ENCODE peak calls at places on chromosomes 5 and 9, in eight cellular contexts. One of them, this sample, is unnamed.

GRCh38 chr9:82010711-82011110 is 22.1 kb downstream of the SPATA31D1 start:
- DNase-seq in neuronal stem cell: no peak
- DNase-seq in psoas muscle: no peak
- DNase-seq in GM23338: no peak
- DNase-seq in suprapubic skin: no peak
- DNase-seq in cardiac muscle cell: no peak
- DNase-seq in esophagus muscularis mucosa: no peak
- DNase-seq in PC-9: no peak
- DNase-seq in this sample: no peak

GRCh38 chr5:33761139-33761538 is 130.7 kb downstream of the ADAMTS12 start:
- DNase-seq in esophagus muscularis mucosa: no peak
- DNase-seq in suprapubic skin: no peak
- DNase-seq in cardiac muscle cell: no peak
- DNase-seq in GM23338: peak; percentile 64
- DNase-seq in PC-9: peak; percentile 16
- DNase-seq in neuronal stem cell: peak; percentile 9
- DNase-seq in psoas muscle: no peak
- DNase-seq in this sample: no peak

GRCh38 chr5:143662020-143662419 is 149.9 kb upstream of the HMHB1 start:
- DNase-seq in cardiac muscle cell: no peak
- DNase-seq in neuronal stem cell: no peak
- DNase-seq in PC-9: peak; percentile 80
- DNase-seq in GM23338: no peak
- DNase-seq in suprapubic skin: no peak
- DNase-seq in psoas muscle: no peak
- DNase-seq in esophagus muscularis mucosa: no peak
- DNase-seq in this sample: no peak

GRCh38 chr5:59020611-59021285 is 437.9 kb downstream of the RAB3C start:
- DNase-seq in cardiac muscle cell: no peak
- DNase-seq in GM23338: peak; percentile 35
- DNase-seq in psoas muscle: no peak
- DNase-seq in suprapubic skin: no peak
- DNase-seq in PC-9: no peak
- DNase-seq in esophagus muscularis mucosa: no peak
- DNase-seq in neuronal stem cell: no peak
- DNase-seq in this sample: no peak

GRCh38 chr5:103411721-103412120 is 150.9 kb downstream of the NUDT12 start:
- DNase-seq in suprapubic skin: no peak
- DNase-seq in neuronal stem cell: no peak
- DNase-seq in cardiac muscle cell: no peak
- DNase-seq in PC-9: no peak
- DNase-seq in psoas muscle: no peak
- DNase-seq in esophagus muscularis mucosa: no peak
- DNase-seq in GM23338: no peak
- DNase-seq in this sample: no peak

GRCh38 chr5:95111141-95111540 is 173.8 kb downstream of the MCTP1 start:
- DNase-seq in cardiac muscle cell: no peak
- DNase-seq in GM23338: no peak
- DNase-seq in suprapubic skin: no peak
- DNase-seq in esophagus muscularis mucosa: no peak
- DNase-seq in psoas muscle: no peak
- DNase-seq in PC-9: no peak
- DNase-seq in neuronal stem cell: no peak
- DNase-seq in this sample: no peak

GRCh38 chr9:75873707-75874106 is 16.8 kb upstream of the PCSK5 start:
- DNase-seq in suprapubic skin: no peak
- DNase-seq in PC-9: no peak
- DNase-seq in neuronal stem cell: no peak
- DNase-seq in cardiac muscle cell: no peak
- DNase-seq in esophagus muscularis mucosa: no peak
- DNase-seq in psoas muscle: no peak
- DNase-seq in GM23338: no peak
- DNase-seq in this sample: no peak

GRCh38 chr5:35188041-35188457 is 42.2 kb downstream of the PRLR start:
- DNase-seq in suprapubic skin: no peak
- DNase-seq in PC-9: no peak
- DNase-seq in GM23338: peak; percentile 9
- DNase-seq in neuronal stem cell: no peak
- DNase-seq in esophagus muscularis mucosa: no peak
- DNase-seq in cardiac muscle cell: no peak
- DNase-seq in psoas muscle: no peak
- DNase-seq in this sample: no peak

GRCh38 chr5:72141440-72142271 is 34.4 kb downstream of the MAP1B start:
- DNase-seq in cardiac muscle cell: no peak
- DNase-seq in suprapubic skin: no peak
- DNase-seq in psoas muscle: no peak
- DNase-seq in esophagus muscularis mucosa: no peak
- DNase-seq in PC-9: peak; percentile 79
- DNase-seq in neuronal stem cell: no peak
- DNase-seq in GM23338: no peak
- DNase-seq in this sample: no peak

GRCh38 chr9:5854032-5854792 is 21.3 kb upstream of the ERMP1 start:
- DNase-seq in psoas muscle: no peak
- DNase-seq in cardiac muscle cell: no peak
- DNase-seq in esophagus muscularis mucosa: no peak
- DNase-seq in PC-9: no peak
- DNase-seq in GM23338: no peak
- DNase-seq in neuronal stem cell: no peak
- DNase-seq in suprapubic skin: no peak
- DNase-seq in this sample: no peak

GRCh38 chr5:112240011-112240410 is 179.1 kb downstream of the EPB41L4A start:
- DNase-seq in PC-9: peak; percentile 39
- DNase-seq in esophagus muscularis mucosa: no peak
- DNase-seq in neuronal stem cell: no peak
- DNase-seq in cardiac muscle cell: no peak
- DNase-seq in suprapubic skin: no peak
- DNase-seq in psoas muscle: no peak
- DNase-seq in GM23338: peak; percentile 34
- DNase-seq in this sample: no peak

GRCh38 chr5:37869221-37869620 is 29.4 kb upstream of the GDNF start:
- DNase-seq in suprapubic skin: no peak
- DNase-seq in GM23338: no peak
- DNase-seq in esophagus muscularis mucosa: no peak
- DNase-seq in psoas muscle: no peak
- DNase-seq in neuronal stem cell: no peak
- DNase-seq in cardiac muscle cell: no peak
- DNase-seq in PC-9: no peak
- DNase-seq in this sample: no peak

DNA sequence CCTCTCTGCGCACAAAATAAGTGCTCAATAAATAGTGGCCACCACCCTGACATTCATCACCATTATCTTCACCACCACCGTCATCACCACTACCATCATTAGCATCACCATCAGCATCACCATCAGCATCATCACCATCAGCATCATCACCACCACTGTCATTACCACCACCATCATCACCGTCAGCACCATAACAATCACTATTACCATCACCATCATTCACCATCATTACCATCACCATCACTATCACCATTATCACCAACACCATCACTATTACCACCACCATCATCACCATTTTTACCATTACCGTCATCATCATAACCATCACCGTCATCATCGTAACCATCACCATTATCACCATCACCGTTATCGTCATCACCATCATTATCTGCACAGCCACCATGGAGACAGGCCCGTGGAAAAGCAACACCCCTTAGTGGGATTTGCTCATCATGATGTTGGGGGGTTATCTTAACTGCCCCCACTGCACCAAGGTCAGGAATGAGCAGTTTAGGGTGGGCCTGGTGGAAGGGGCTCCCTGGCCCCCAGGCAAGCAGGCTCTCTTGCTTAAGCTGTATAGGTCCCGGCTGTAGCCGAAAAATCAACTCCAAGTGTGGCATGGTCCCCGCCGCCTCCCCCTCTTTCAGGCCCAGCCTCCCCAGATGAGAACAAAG is 18.1 kb downstream of the AKNA start:
- DNase-seq in neuronal stem cell: no peak
- DNase-seq in GM23338: no peak
- DNase-seq in psoas muscle: no peak
- DNase-seq in PC-9: no peak
- DNase-seq in cardiac muscle cell: no peak
- DNase-seq in esophagus muscularis mucosa: no peak
- DNase-seq in suprapubic skin: no peak
- DNase-seq in this sample: no peak
- H3K4me1 ChIP-seq in neuronal stem cell: peaks cover 15% of the 10 kb centered on the region
- H3K4me1 ChIP-seq in GM23338: peaks cover 45% of the 10 kb centered on the region
- H3K4me1 ChIP-seq in psoas muscle: no peaks in the 10 kb centered on the region
- H3K4me1 ChIP-seq in PC-9: peaks cover 23% of the 10 kb centered on the region
- H3K4me1 ChIP-seq in cardiac muscle cell: no peaks in the 10 kb centered on the region
- H3K4me1 ChIP-seq in esophagus muscularis mucosa: peaks cover 25% of the 10 kb centered on the region
- H3K4me1 ChIP-seq in suprapubic skin: peaks cover 25% of the 10 kb centered on the region
- H3K4me1 ChIP-seq in this sample: peaks cover 65% of the 10 kb centered on the region

DNA sequence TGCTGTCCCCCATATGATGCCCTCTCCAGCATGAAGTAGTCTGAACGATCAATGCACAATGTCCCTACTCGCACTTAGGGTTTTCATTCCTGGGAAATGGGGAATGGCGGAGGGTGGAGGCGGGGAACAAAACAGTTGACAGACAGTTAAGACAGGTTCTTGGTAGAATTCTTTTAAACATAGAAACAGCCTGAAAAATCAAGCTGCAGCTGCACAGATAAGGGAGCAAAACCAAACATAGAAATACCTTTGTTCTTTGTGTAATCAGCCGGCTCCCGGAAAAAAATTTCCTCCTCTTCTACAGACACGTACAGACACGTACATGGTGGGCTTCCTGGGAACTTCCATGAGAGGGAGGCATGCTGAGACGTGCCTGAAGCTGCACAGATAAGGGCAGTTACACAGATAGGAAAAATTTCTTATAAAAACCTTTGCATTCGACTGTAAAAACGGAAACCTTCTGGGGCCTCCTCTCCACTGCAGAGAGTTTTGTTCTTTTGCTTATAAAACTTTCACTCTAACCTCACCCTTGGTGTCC is 662.4 kb upstream of the PTPRD start:
- DNase-seq in suprapubic skin: no peak
- DNase-seq in neuronal stem cell: no peak
- DNase-seq in GM23338: no peak
- DNase-seq in cardiac muscle cell: no peak
- DNase-seq in esophagus muscularis mucosa: no peak
- DNase-seq in PC-9: no peak
- DNase-seq in psoas muscle: no peak
- DNase-seq in this sample: no peak
- H3K4me3 ChIP-seq in suprapubic skin: no peak overlapping the region
- H3K4me3 ChIP-seq in neuronal stem cell: no peak overlapping the region
- H3K4me3 ChIP-seq in GM23338: no peak overlapping the region
- H3K4me3 ChIP-seq in cardiac muscle cell: no peak overlapping the region
- H3K4me3 ChIP-seq in esophagus muscularis mucosa: no peak overlapping the region
- H3K4me3 ChIP-seq in PC-9: no peak overlapping the region
- H3K4me3 ChIP-seq in psoas muscle: no peak overlapping the region
- H3K4me3 ChIP-seq in this sample: no peak overlapping the region

GRCh38 chr5:76794871-76795270 is 24.0 kb upstream of the F2RL1 start:
- DNase-seq in psoas muscle: no peak
- DNase-seq in neuronal stem cell: no peak
- DNase-seq in esophagus muscularis mucosa: no peak
- DNase-seq in suprapubic skin: no peak
- DNase-seq in PC-9: peak; percentile 81
- DNase-seq in GM23338: no peak
- DNase-seq in cardiac muscle cell: no peak
- DNase-seq in this sample: no peak
- H3K27ac ChIP-seq in psoas muscle: no peak overlapping the region
- H3K27ac ChIP-seq in neuronal stem cell: no peak overlapping the region
- H3K27ac ChIP-seq in esophagus muscularis mucosa: no peak overlapping the region
- H3K27ac ChIP-seq in suprapubic skin: no peak overlapping the region
- H3K27ac ChIP-seq in PC-9: peak overlapping the region; percentile 100
- H3K27ac ChIP-seq in GM23338: no peak overlapping the region
- H3K27ac ChIP-seq in cardiac muscle cell: no peak overlapping the region
- H3K27ac ChIP-seq in this sample: no peak overlapping the region

DNA sequence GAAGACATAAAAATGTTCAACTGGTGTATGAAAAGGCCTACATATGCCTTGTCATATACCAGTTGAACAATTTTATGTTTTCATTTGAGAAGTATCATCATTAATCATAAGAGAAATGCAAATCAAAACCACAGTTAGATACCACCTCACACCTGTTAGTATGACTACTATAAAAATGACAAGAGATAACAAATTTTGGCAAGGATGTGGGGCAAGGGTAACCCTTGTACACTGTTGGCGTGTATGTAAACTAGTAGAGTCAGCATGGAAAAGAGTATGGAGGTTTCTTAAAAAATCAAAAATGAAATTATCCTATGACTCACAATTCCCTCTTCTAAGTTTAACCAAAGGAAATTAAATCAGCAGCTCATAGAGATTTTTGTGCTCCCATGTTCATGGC is 250.4 kb upstream of the ST8SIA4 start:
- DNase-seq in PC-9: no peak
- DNase-seq in GM23338: no peak
- DNase-seq in neuronal stem cell: no peak
- DNase-seq in suprapubic skin: no peak
- DNase-seq in cardiac muscle cell: no peak
- DNase-seq in esophagus muscularis mucosa: no peak
- DNase-seq in psoas muscle: no peak
- DNase-seq in this sample: no peak
- H3K4me1 ChIP-seq in PC-9: no peaks in the 10 kb centered on the region
- H3K4me1 ChIP-seq in GM23338: no peaks in the 10 kb centered on the region
- H3K4me1 ChIP-seq in neuronal stem cell: no peaks in the 10 kb centered on the region
- H3K4me1 ChIP-seq in suprapubic skin: no peaks in the 10 kb centered on the region
- H3K4me1 ChIP-seq in cardiac muscle cell: no peaks in the 10 kb centered on the region
- H3K4me1 ChIP-seq in esophagus muscularis mucosa: no peaks in the 10 kb centered on the region
- H3K4me1 ChIP-seq in psoas muscle: no peaks in the 10 kb centered on the region
- H3K4me1 ChIP-seq in this sample: no peaks in the 10 kb centered on the region

GRCh38 chr9:136439550-136440408 is at the start of gene INPP5E:
- DNase-seq in esophagus muscularis mucosa: no peak
- DNase-seq in GM23338: peak; percentile 87
- DNase-seq in psoas muscle: peak; percentile 81
- DNase-seq in suprapubic skin: no peak
- DNase-seq in neuronal stem cell: peak; percentile 81
- DNase-seq in cardiac muscle cell: peak; percentile 82
- DNase-seq in PC-9: no peak
- DNase-seq in this sample: peak; percentile 80
- H3K4me3 ChIP-seq in esophagus muscularis mucosa: peak within 1 kb of the TSS; percentile 78
- H3K4me3 ChIP-seq in GM23338: peak within 1 kb of the TSS; percentile 85
- H3K4me3 ChIP-seq in psoas muscle: peak within 1 kb of the TSS; percentile 95
- H3K4me3 ChIP-seq in suprapubic skin: peak within 1 kb of the TSS; percentile 95
- H3K4me3 ChIP-seq in neuronal stem cell: peak within 1 kb of the TSS; percentile 96
- H3K4me3 ChIP-seq in cardiac muscle cell: peak within 1 kb of the TSS; percentile 99
- H3K4me3 ChIP-seq in PC-9: peak within 1 kb of the TSS; percentile 80
- H3K4me3 ChIP-seq in this sample: peak within 1 kb of the TSS; percentile 96

This sample was measured in lower lobe of right lung.